ENCODE peak calls at places on chromosomes 6 and 20, in four cellular contexts. One of them, this sample, is unnamed. For H3K9me3, the result is how much of the 10 kb centered on the place peaks cover.

GRCh38 chr20:8829232-8829631 is 239.7 kb upstream of the PLCB4 start:
- DNase-seq in lower lobe of right lung: no peak
- DNase-seq in effector memory CD4-positive, alpha-beta T cell: no peak
- DNase-seq in H1: no peak
- DNase-seq in this sample: no peak

GRCh38 chr6:24646771-24647170 is 780 bp upstream of the KIAA0319 start:
- DNase-seq in effector memory CD4-positive, alpha-beta T cell: no peak
- DNase-seq in lower lobe of right lung: no peak
- DNase-seq in H1: no peak
- DNase-seq in this sample: no peak

GRCh38 chr6:140909620-140910019 is 1223.1 kb upstream of the GJE1 start:
- DNase-seq in lower lobe of right lung: no peak
- DNase-seq in effector memory CD4-positive, alpha-beta T cell: no peak
- DNase-seq in H1: no peak
- DNase-seq in this sample: no peak

GRCh38 chr6:35038076-35038475 is 103.1 kb downstream of the TCP11 start:
- DNase-seq in effector memory CD4-positive, alpha-beta T cell: no peak
- DNase-seq in H1: no peak
- DNase-seq in lower lobe of right lung: no peak
- DNase-seq in this sample: no peak

GRCh38 chr20:36116813-36117441 is 37.6 kb upstream of the EPB41L1 start:
- DNase-seq in effector memory CD4-positive, alpha-beta T cell: no peak
- DNase-seq in H1: no peak
- DNase-seq in lower lobe of right lung: no peak
- DNase-seq in this sample: no peak

GRCh38 chr6:2958331-2958711 is 13.0 kb downstream of the SERPINB6 start:
- DNase-seq in effector memory CD4-positive, alpha-beta T cell: no peak
- DNase-seq in H1: no peak
- DNase-seq in lower lobe of right lung: peak
- DNase-seq in this sample: no peak

GRCh38 chr20:35617397-35618031 is 1.9 kb downstream of the SPAG4 start:
- DNase-seq in effector memory CD4-positive, alpha-beta T cell: no peak
- DNase-seq in H1: no peak
- DNase-seq in lower lobe of right lung: peak
- DNase-seq in this sample: no peak

GRCh38 chr6:41288025-41288777 is 1.7 kb upstream of the TREM1 start:
- DNase-seq in H1: no peak
- DNase-seq in lower lobe of right lung: no peak
- DNase-seq in effector memory CD4-positive, alpha-beta T cell: no peak
- DNase-seq in this sample: no peak

GRCh38 chr6:44456070-44456965 is 68.8 kb downstream of the CDC5L start:
- DNase-seq in effector memory CD4-positive, alpha-beta T cell: no peak
- DNase-seq in lower lobe of right lung: no peak
- DNase-seq in H1: no peak
- DNase-seq in this sample: no peak

GRCh38 chr6:137736048-137736846 is 130.8 kb upstream of the TNFAIP3 start:
- DNase-seq in lower lobe of right lung: no peak
- DNase-seq in H1: no peak
- DNase-seq in effector memory CD4-positive, alpha-beta T cell: no peak
- DNase-seq in this sample: no peak

GRCh38 chr6:43771858-43772570 is 2.0 kb downstream of the VEGFA start:
- DNase-seq in effector memory CD4-positive, alpha-beta T cell: no peak
- DNase-seq in lower lobe of right lung: peak
- DNase-seq in H1: no peak
- DNase-seq in this sample: no peak

GRCh38 chr20:53938739-53939138 is 131.7 kb downstream of the BCAS1 start:
- DNase-seq in H1: no peak
- DNase-seq in effector memory CD4-positive, alpha-beta T cell: no peak
- DNase-seq in lower lobe of right lung: no peak
- DNase-seq in this sample: no peak

GRCh38 chr6:163406830-163407229 is 7.7 kb upstream of the QKI start:
- DNase-seq in effector memory CD4-positive, alpha-beta T cell: no peak
- DNase-seq in H1: no peak
- DNase-seq in lower lobe of right lung: no peak
- DNase-seq in this sample: no peak

GRCh38 chr6:163406320-163406719 is 8.2 kb upstream of the QKI start:
- DNase-seq in lower lobe of right lung: no peak
- DNase-seq in effector memory CD4-positive, alpha-beta T cell: no peak
- DNase-seq in H1: no peak
- DNase-seq in this sample: no peak

GRCh38 chr6:163405412-163406309 is 8.9 kb upstream of the QKI start:
- DNase-seq in lower lobe of right lung: peak
- DNase-seq in effector memory CD4-positive, alpha-beta T cell: no peak
- DNase-seq in H1: no peak
- DNase-seq in this sample: no peak

GRCh38 chr6:163402616-163403015 is 11.9 kb upstream of the QKI start:
- DNase-seq in effector memory CD4-positive, alpha-beta T cell: no peak
- DNase-seq in H1: no peak
- DNase-seq in lower lobe of right lung: no peak
- DNase-seq in this sample: no peak

DNA sequence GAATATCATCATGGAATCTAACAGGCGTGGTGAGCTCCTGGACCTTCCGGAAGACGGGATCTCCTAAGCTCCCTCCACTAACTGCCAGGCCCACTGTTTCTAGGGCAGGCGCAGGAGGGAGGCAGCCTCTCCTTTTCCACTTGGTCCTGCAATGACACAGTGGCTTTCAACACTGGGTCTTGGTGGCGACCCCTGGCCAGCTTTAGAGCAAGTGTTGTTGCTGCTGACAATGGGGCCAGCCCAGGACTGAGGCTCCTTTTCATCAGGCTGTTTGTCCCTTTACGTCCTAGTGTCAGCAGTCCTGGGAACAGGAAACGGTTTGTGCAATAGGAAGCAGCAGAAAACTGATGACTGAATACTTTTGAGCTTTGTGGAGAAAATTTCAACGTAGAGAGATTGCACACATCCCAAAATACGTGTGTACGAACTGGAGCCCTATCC is 9.7 kb upstream of the QKI start:
- DNase-seq in H1: no peak
- DNase-seq in lower lobe of right lung: peak
- DNase-seq in effector memory CD4-positive, alpha-beta T cell: no peak
- DNase-seq in this sample: no peak
- H3K9me3 ChIP-seq in H1: under half
- H3K9me3 ChIP-seq in lower lobe of right lung: under half
- H3K9me3 ChIP-seq in effector memory CD4-positive, alpha-beta T cell: under half
- H3K9me3 ChIP-seq in this sample: under half

DNA sequence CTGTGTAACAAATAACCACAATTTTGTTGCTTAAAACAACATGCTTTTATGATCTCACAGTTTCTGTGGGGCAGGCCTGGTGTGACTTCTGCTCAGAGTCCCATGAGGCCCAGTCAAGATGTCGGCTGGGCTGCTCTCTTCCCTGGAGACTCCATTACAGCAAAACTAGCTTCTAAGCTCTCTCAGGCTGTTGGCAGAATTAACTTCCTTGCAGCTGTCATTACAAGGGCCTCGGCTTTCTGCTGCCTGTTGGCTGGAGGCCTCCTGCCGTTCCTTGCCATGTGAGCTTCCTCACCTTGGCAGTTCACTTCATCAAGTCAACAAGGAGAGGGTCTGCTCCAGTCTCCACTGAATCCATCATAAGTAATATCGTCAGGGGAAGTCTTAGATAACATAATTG is 659.2 kb downstream of the PRKN start:
- DNase-seq in effector memory CD4-positive, alpha-beta T cell: no peak
- DNase-seq in lower lobe of right lung: no peak
- DNase-seq in H1: no peak
- DNase-seq in this sample: no peak
- H3K9me3 ChIP-seq in effector memory CD4-positive, alpha-beta T cell: under half
- H3K9me3 ChIP-seq in lower lobe of right lung: under half
- H3K9me3 ChIP-seq in H1: under half
- H3K9me3 ChIP-seq in this sample: under half

GRCh38 chr6:23282243-23283021 is 713.1 kb downstream of the HDGFL1 start:
- DNase-seq in lower lobe of right lung: no peak
- DNase-seq in H1: no peak
- DNase-seq in effector memory CD4-positive, alpha-beta T cell: no peak
- DNase-seq in this sample: no peak
- H3K9me3 ChIP-seq in lower lobe of right lung: under half
- H3K9me3 ChIP-seq in H1: under half
- H3K9me3 ChIP-seq in effector memory CD4-positive, alpha-beta T cell: under half
- H3K9me3 ChIP-seq in this sample: under half

DNA sequence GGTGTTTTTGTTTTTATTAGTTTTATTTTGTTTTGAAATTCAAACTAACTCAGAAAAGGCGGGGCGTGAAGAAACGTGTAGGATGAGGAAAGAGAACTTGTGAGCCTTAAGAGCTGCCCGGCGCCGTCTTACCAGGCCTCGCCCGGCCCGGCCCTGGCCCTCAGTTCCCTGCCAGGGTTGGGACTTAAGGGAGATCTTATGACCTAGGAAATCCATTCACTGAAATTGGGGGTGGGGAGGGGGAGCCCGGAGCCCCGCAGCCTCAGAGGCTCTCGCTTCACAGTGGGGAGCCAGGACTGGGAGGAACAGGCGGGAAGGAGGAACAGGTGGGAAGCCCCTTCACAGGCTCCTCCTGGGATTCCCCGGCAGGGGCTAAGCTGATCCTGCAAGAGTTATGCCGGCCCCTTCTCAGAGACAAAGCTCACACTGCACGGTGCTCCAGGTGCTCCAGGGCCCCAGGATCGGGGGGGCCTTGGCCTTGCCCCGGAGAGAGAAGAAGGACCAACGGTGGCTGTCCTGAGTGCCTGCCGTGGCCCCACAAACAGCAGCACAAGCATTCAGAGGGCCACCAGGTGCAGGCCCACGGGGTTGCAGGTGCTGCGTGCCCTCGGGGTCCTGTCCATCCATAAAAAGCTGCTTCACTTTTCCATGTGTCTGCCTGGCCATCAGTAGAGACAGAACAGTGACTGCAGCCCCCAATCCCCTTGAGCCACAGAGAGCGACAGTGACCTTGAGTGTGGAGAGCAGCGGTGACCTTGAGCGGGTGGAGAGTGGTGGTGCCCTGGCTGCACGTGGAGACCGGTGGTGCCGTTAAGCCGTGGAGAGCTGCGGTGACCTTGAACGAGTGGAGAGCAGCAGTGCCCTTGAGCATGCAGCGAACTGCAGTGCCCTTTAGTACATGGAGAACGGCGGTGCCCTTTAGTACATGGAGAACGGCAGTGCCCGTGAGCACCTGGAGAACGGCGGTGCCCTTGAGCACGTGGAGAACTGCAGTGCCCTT is 152.7 kb downstream of the DLL1 start:
- DNase-seq in H1: no peak
- DNase-seq in lower lobe of right lung: peak
- DNase-seq in effector memory CD4-positive, alpha-beta T cell: no peak
- DNase-seq in this sample: peak
- H3K9me3 ChIP-seq in H1: under half
- H3K9me3 ChIP-seq in lower lobe of right lung: under half
- H3K9me3 ChIP-seq in effector memory CD4-positive, alpha-beta T cell: under half
- H3K9me3 ChIP-seq in this sample: under half

DNA sequence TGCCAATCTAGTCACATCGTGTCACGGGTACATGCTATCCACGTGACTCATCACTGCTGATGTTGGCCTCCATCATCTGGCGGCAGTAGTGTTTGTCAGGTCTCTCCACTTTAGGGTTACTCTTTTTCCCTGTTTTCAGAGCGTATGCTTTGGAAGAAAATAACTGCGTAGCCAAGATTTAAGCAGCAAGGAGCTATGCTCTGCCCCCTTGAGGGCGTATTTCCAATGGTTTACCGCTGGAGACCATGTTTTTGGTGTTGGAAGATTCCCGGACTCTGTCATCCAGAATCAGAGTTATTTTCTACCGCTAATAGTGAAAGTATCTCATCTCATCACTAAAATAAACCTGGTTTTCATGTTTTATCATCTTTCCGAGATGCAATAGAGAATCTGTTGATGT is 306.5 kb downstream of the C6orf118 start:
- DNase-seq in effector memory CD4-positive, alpha-beta T cell: no peak
- DNase-seq in H1: no peak
- DNase-seq in lower lobe of right lung: no peak
- DNase-seq in this sample: no peak
- H3K9me3 ChIP-seq in effector memory CD4-positive, alpha-beta T cell: under half
- H3K9me3 ChIP-seq in H1: under half
- H3K9me3 ChIP-seq in lower lobe of right lung: under half
- H3K9me3 ChIP-seq in this sample: under half

DNA sequence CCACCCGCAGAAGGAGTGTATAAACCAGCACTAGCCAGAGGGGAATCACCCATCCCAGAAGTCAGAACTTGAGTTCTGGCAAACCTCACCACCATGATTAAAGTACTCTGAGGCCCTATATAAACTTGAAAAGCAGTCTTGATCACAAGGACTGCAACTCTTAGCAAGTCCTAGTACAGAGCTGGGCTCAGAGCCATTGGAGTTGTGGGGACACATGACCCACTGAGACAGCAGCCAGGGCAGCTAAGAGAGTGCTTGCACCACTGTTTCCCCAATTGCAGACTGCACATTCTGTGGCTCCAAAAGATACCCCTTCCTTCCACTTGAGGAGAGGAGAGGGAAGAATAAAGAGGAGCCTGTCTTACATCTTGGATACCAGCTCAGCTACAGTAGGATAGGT is 4.7 kb upstream of the MCM9 start:
- DNase-seq in lower lobe of right lung: no peak
- DNase-seq in H1: no peak
- DNase-seq in effector memory CD4-positive, alpha-beta T cell: no peak
- DNase-seq in this sample: no peak
- H3K9me3 ChIP-seq in lower lobe of right lung: under half
- H3K9me3 ChIP-seq in H1: under half
- H3K9me3 ChIP-seq in effector memory CD4-positive, alpha-beta T cell: under half
- H3K9me3 ChIP-seq in this sample: under half

GRCh38 chr20:59335401-59335800 is 35.0 kb downstream of the EDN3 start:
- DNase-seq in lower lobe of right lung: no peak
- DNase-seq in effector memory CD4-positive, alpha-beta T cell: no peak
- DNase-seq in H1: no peak
- DNase-seq in this sample: no peak

GRCh38 chr20:59342017-59342957 is 41.9 kb downstream of the EDN3 start:
- DNase-seq in lower lobe of right lung: no peak
- DNase-seq in H1: no peak
- DNase-seq in effector memory CD4-positive, alpha-beta T cell: no peak
- DNase-seq in this sample: no peak

GRCh38 chr20:59336551-59336950 is 36.1 kb downstream of the EDN3 start:
- DNase-seq in effector memory CD4-positive, alpha-beta T cell: no peak
- DNase-seq in H1: no peak
- DNase-seq in lower lobe of right lung: no peak
- DNase-seq in this sample: no peak

GRCh38 chr20:59334616-59335300 is 34.3 kb downstream of the EDN3 start:
- DNase-seq in effector memory CD4-positive, alpha-beta T cell: no peak
- DNase-seq in lower lobe of right lung: no peak
- DNase-seq in H1: no peak
- DNase-seq in this sample: no peak

GRCh38 chr20:59340186-59340885 is 39.9 kb downstream of the EDN3 start:
- DNase-seq in lower lobe of right lung: no peak
- DNase-seq in effector memory CD4-positive, alpha-beta T cell: no peak
- DNase-seq in H1: no peak
- DNase-seq in this sample: no peak
- H3K9me3 ChIP-seq in lower lobe of right lung: under half
- H3K9me3 ChIP-seq in effector memory CD4-positive, alpha-beta T cell: under half
- H3K9me3 ChIP-seq in H1: under half
- H3K9me3 ChIP-seq in this sample: under half

GRCh38 chr20:24863356-24863755 is 85.7 kb upstream of the CST7 start:
- DNase-seq in H1: no peak
- DNase-seq in lower lobe of right lung: no peak
- DNase-seq in effector memory CD4-positive, alpha-beta T cell: no peak
- DNase-seq in this sample: no peak

GRCh38 chr20:24866008-24866407 is 83.1 kb upstream of the CST7 start:
- DNase-seq in effector memory CD4-positive, alpha-beta T cell: no peak
- DNase-seq in H1: no peak
- DNase-seq in lower lobe of right lung: no peak
- DNase-seq in this sample: no peak

GRCh38 chr20:24862606-24863005 is 86.5 kb upstream of the CST7 start:
- DNase-seq in effector memory CD4-positive, alpha-beta T cell: no peak
- DNase-seq in H1: no peak
- DNase-seq in lower lobe of right lung: no peak
- DNase-seq in this sample: no peak

GRCh38 chr20:24859539-24859938 is 89.5 kb upstream of the CST7 start:
- DNase-seq in H1: no peak
- DNase-seq in lower lobe of right lung: no peak
- DNase-seq in effector memory CD4-positive, alpha-beta T cell: no peak
- DNase-seq in this sample: no peak

GRCh38 chr20:24862186-24862585 is 86.9 kb upstream of the CST7 start:
- DNase-seq in lower lobe of right lung: no peak
- DNase-seq in H1: no peak
- DNase-seq in effector memory CD4-positive, alpha-beta T cell: no peak
- DNase-seq in this sample: no peak
- H3K9me3 ChIP-seq in lower lobe of right lung: under half
- H3K9me3 ChIP-seq in H1: under half
- H3K9me3 ChIP-seq in effector memory CD4-positive, alpha-beta T cell: under half
- H3K9me3 ChIP-seq in this sample: under half

This sample was measured in T-helper 17 cell.